ENCODE peak calls at places on chromosomes 3 and 15, in four cellular contexts. One of them, this sample, is unnamed.

GRCh38 chr3:147361671-147362420 is 44.5 kb downstream of the ZIC4 start:
- DNase-seq in K562: peak; percentile 62
- DNase-seq in HepG2: peak; percentile 23
- DNase-seq in GM12878: no peak
- DNase-seq in this sample: peak; percentile 79

GRCh38 chr3:192802957-192803899 is 75.9 kb upstream of the FGF12 start:
- DNase-seq in K562: peak; percentile 31
- DNase-seq in HepG2: peak; percentile 27
- DNase-seq in GM12878: no peak
- DNase-seq in this sample: peak; percentile 23

GRCh38 chr3:184338538-184338945 is 1.1 kb downstream of the FAM131A start:
- DNase-seq in HepG2: no peak
- DNase-seq in K562: no peak
- DNase-seq in GM12878: no peak
- DNase-seq in this sample: no peak

GRCh38 chr15:90037961-90038633 is 37.0 kb downstream of the ZNF710 start:
- DNase-seq in K562: peak; percentile 68
- DNase-seq in HepG2: peak; percentile 52
- DNase-seq in GM12878: peak; percentile 89
- DNase-seq in this sample: no peak

GRCh38 chr3:144003051-144003450 is 31.4 kb downstream of the DIPK2A start:
- DNase-seq in K562: no peak
- DNase-seq in GM12878: no peak
- DNase-seq in HepG2: no peak
- DNase-seq in this sample: no peak

GRCh38 chr3:37111199-37111598 is 63.2 kb downstream of the LRRFIP2 start:
- DNase-seq in GM12878: no peak
- DNase-seq in HepG2: no peak
- DNase-seq in K562: no peak
- DNase-seq in this sample: no peak

GRCh38 chr15:90866161-90866715 is 2.1 kb upstream of the FURIN start:
- DNase-seq in K562: no peak
- DNase-seq in GM12878: no peak
- DNase-seq in HepG2: no peak
- DNase-seq in this sample: no peak

GRCh38 chr3:128279594-128279880 is 126.3 kb downstream of the EEFSEC start:
- DNase-seq in HepG2: no peak
- DNase-seq in K562: no peak
- DNase-seq in GM12878: no peak
- DNase-seq in this sample: no peak

GRCh38 chr15:50182233-50183013 is 427 bp downstream of the SLC27A2 start:
- DNase-seq in K562: peak; percentile 46
- DNase-seq in GM12878: no peak
- DNase-seq in HepG2: no peak
- DNase-seq in this sample: peak; percentile 41

GRCh38 chr3:124200336-124200901 is 208.5 kb upstream of the ROPN1 start:
- DNase-seq in GM12878: no peak
- DNase-seq in HepG2: no peak
- DNase-seq in K562: no peak
- DNase-seq in this sample: no peak

GRCh38 chr3:124206225-124206624 is 214.3 kb upstream of the ROPN1 start:
- DNase-seq in HepG2: no peak
- DNase-seq in K562: no peak
- DNase-seq in GM12878: no peak
- DNase-seq in this sample: no peak

GRCh38 chr3:124203292-124203691 is 211.4 kb upstream of the ROPN1 start:
- DNase-seq in HepG2: no peak
- DNase-seq in GM12878: no peak
- DNase-seq in K562: no peak
- DNase-seq in this sample: no peak

GRCh38 chr3:124201786-124202185 is 209.9 kb upstream of the ROPN1 start:
- DNase-seq in GM12878: no peak
- DNase-seq in HepG2: no peak
- DNase-seq in K562: no peak
- DNase-seq in this sample: no peak

DNA sequence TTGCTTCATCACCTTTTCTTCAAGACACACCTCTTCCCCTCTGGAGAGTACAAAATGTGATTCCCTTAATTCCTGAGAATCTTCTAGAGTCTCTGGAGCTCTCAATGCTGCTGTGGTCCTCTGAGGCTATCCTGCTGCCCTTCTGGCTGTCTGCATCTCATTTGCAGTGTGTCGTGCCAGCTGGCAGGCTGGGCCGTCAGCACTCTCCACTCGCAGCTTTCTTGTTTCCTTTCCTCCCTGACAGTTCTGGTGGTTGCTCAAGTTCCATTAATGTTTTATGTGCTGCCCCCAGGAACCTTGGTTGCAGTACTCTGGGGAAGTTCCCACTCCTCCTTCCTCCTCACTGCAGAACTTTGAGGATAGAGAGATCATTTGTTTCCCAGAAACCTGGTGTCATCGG is 210.8 kb upstream of the ROPN1 start:
- DNase-seq in K562: no peak
- DNase-seq in GM12878: no peak
- DNase-seq in HepG2: no peak
- DNase-seq in this sample: no peak
- TF ChIP-seq TARDBP in K562: no peak
- TF ChIP-seq TARDBP in GM12878: no peak
- TF ChIP-seq TARDBP in HepG2: no peak
- TF ChIP-seq TARDBP in this sample: no peak

GRCh38 chr3:34012102-34012461 is 213.7 kb downstream of the PDCD6IP start:
- DNase-seq in K562: peak; percentile 44
- DNase-seq in GM12878: no peak
- DNase-seq in HepG2: peak; percentile 99
- DNase-seq in this sample: no peak

GRCh38 chr3:34013818-34014576 is 215.6 kb downstream of the PDCD6IP start:
- DNase-seq in K562: peak; percentile 23
- DNase-seq in GM12878: no peak
- DNase-seq in HepG2: peak; percentile 52
- DNase-seq in this sample: no peak

GRCh38 chr3:34008836-34009479 is 210.5 kb downstream of the PDCD6IP start:
- DNase-seq in K562: peak; percentile 27
- DNase-seq in GM12878: no peak
- DNase-seq in HepG2: no peak
- DNase-seq in this sample: no peak

GRCh38 chr3:34009480-34009844 is 211.0 kb downstream of the PDCD6IP start:
- DNase-seq in K562: peak; percentile 16
- DNase-seq in HepG2: no peak
- DNase-seq in GM12878: no peak
- DNase-seq in this sample: peak; percentile 33

GRCh38 chr3:34011171-34012101 is 213.0 kb downstream of the PDCD6IP start:
- DNase-seq in K562: peak; percentile 57
- DNase-seq in HepG2: peak; percentile 65
- DNase-seq in GM12878: no peak
- DNase-seq in this sample: no peak
- TF ChIP-seq SP1 in K562: no peak
- TF ChIP-seq SP1 in HepG2: no peak
- TF ChIP-seq SP1 in GM12878: no peak
- TF ChIP-seq SP1 in this sample: no peak

DNA sequence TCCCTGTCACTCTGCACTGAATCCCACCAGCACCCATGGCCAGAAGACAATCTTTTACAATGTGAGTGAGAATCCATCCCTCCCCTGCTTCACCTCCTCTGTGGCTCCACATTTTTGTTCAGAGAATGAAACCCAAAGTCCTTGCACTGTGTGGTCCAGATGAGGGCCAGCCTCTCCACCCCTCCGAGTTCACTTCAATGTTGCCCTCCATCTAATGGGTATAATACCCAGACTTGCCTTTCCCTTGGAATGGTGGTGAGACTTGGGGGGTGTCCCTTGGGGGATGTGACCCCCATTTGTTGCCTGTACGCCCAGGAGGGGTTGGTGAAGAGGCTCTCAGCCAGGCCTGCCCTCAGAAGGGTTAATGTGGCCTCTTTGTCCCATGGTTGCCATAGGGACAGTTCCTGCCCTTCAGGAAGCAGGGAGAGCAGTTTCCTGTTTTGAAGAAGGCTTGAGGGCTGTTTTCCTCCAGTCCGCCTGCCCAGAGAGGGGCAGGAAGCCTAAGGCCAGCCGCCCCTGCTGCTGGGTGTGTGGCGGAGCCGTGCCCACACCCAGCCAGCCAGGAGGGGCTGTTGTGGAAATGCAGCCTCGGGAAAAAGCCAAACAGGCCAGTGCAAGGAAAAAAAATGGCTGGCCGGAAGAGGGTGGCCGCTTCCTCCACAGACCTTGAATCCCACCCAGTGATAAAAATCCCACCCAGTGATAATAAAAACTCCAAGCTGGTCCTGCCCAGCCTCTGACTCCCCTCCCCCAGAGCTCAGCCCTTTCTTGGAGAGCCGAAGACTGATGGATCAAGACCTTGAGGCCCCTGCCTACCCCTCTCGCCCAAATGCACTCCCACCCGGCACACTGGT is 14.6 kb upstream of the FGD5 start:
- DNase-seq in HepG2: peak; percentile 26
- DNase-seq in GM12878: no peak
- DNase-seq in K562: no peak
- DNase-seq in this sample: no peak
- TF ChIP-seq BHLHE40 in HepG2: no peak
- TF ChIP-seq BHLHE40 in GM12878: no peak
- TF ChIP-seq BHLHE40 in K562: no peak
- TF ChIP-seq BHLHE40 in this sample: no peak

GRCh38 chr15:73017987-73018386 is 34.3 kb upstream of the NEO1 start:
- DNase-seq in HepG2: no peak
- DNase-seq in K562: no peak
- DNase-seq in GM12878: no peak
- DNase-seq in this sample: no peak
- TF ChIP-seq TARDBP in HepG2: no peak
- TF ChIP-seq TARDBP in K562: no peak
- TF ChIP-seq TARDBP in GM12878: no peak
- TF ChIP-seq TARDBP in this sample: no peak

GRCh38 chr3:72738752-72739520 is 109.3 kb downstream of the SHQ1 start:
- DNase-seq in HepG2: no peak
- DNase-seq in GM12878: no peak
- DNase-seq in K562: peak; percentile 44
- DNase-seq in this sample: peak; percentile 71
- TF ChIP-seq SP1 in HepG2: no peak
- TF ChIP-seq SP1 in GM12878: no peak
- TF ChIP-seq SP1 in K562: no peak
- TF ChIP-seq SP1 in this sample: no peak

DNA sequence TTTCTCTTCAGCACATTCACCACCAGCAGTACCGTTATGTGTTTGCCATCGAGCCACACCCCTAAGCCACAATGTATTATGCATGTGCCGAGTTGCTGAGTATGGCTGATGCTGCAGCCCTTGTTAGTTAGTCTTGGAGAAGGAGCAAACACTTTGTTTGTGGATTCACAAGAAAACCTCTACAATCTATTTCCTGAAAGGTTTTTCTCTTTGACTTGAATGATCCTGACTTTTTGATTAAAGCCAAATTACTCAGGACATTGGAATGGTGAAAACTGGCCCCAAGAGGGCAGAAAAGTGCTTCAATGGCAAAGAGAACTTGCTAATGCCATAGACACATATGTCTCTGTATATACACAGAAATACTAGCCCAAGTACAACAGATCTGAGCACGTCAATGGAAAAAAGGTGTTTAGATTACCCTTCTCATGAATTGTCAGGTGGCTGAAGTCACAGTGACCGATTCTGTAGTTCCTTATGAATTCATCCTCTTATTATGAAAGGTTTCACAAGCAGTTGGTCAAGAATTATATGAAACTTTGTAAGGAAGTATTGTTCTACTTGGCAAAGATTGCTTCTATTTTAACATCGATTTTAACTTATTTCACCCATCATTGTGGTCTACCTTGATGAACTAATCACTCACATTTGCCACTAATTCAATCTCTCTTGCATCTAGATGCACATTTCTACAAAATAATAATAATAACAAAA is 103.0 kb downstream of the P3H2 start:
- DNase-seq in HepG2: no peak
- DNase-seq in GM12878: no peak
- DNase-seq in K562: no peak
- DNase-seq in this sample: peak; percentile 12
- TF ChIP-seq BHLHE40 in HepG2: no peak
- TF ChIP-seq BHLHE40 in GM12878: no peak
- TF ChIP-seq BHLHE40 in K562: no peak
- TF ChIP-seq BHLHE40 in this sample: no peak